ENCODE peak calls at places on chromosomes 2 and 18, in six cellular contexts. N is NCI-H460, E is mucosa of gallbladder, Y is breast epithelium, C is WERI-Rb-1, Q is GF-D8. S is an unnamed sample.

GRCh38 chr2:159506764-159507406 is 109.5 kb downstream of the BAZ2B start:
- DNase-seq in E (no peak), Q (no peak), Y (no peak), N (no peak), C (no peak), S (no peak)

GRCh38 chr2:20509766-20510490 is 63.1 kb downstream of the RHOB start:
- DNase-seq in Q (no peak), E (peak; percentile 66), Y (peak; percentile 88), N (peak; percentile 33), C (peak; percentile 94), S (no peak)

GRCh38 chr2:23629417-23630110 is 244.6 kb downstream of the KLHL29 start:
- DNase-seq in Y (no peak), E (no peak), Q (no peak), C (no peak), N (no peak), S (no peak)

GRCh38 chr18:74632856-74633255 is 35.2 kb downstream of the ZNF407 start:
- DNase-seq in Q (no peak), C (no peak), Y (no peak), E (no peak), N (no peak), S (no peak)

GRCh38 chr2:221431477-221431876 is 140.6 kb downstream of the EPHA4 start:
- DNase-seq in Y (no peak), E (no peak), N (no peak), Q (no peak), C (no peak), S (no peak)

GRCh38 chr2:68357608-68358337 is 7.3 kb upstream of the PLEK start:
- DNase-seq in N (peak; percentile 48), E (peak; percentile 22), Y (no peak), C (peak; percentile 77), Q (no peak), S (no peak)

GRCh38 chr18:3799515-3799914 is 349.5 kb downstream of the TGIF1 start:
- DNase-seq in E (no peak), N (no peak), Y (no peak), Q (no peak), C (no peak), S (no peak)

GRCh38 chr2:120919771-120920437 is 184.2 kb downstream of the GLI2 start:
- DNase-seq in Y (no peak), N (no peak), Q (no peak), C (no peak), E (no peak), S (no peak)

GRCh38 chr2:166361351-166362153 is 14.2 kb downstream of the SCN9A start:
- DNase-seq in Y (no peak), N (peak; percentile 67), Q (no peak), E (no peak), C (peak; percentile 13), S (no peak)

GRCh38 chr2:64679673-64680425 is 26.1 kb upstream of the SERTAD2 start:
- DNase-seq in N (no peak), E (no peak), C (no peak), Y (no peak), Q (no peak), S (no peak)

GRCh38 chr2:140199312-140199711 is 1419.1 kb upstream of the NXPH2 start:
- DNase-seq in C (no peak), E (no peak), Y (no peak), N (no peak), Q (no peak), S (no peak)

GRCh38 chr18:80124131-80124530 is 15.1 kb downstream of the ADNP2 start:
- DNase-seq in N (no peak), Q (no peak), C (no peak), E (no peak), Y (no peak), S (no peak)

S was measured in activated CD4-positive, CD25-positive, alpha-beta regulatory T cell treated with anti-CD3 and anti-CD28 coated beads, Interleukin-2, amount 50 U/mL, for 72 hours.